ENCODE peak calls at places on chromosomes 16 and 17, in six cellular contexts. Y is brain microvascular endothelial cell, O is endodermal cell, D is AG09309, M is NCI-H524, V is RCC 7860. R is an unnamed sample.

GRCh38 chr17:19651461-19652238 is 3.1 kb downstream of the ALDH3A2 start:
- DNase-seq in Y (no peak), O (no peak), D (no peak), M (no peak), V (no peak), R (no peak)

GRCh38 chr17:27473190-27473747 is 17.0 kb downstream of the KSR1 start:
- DNase-seq in Y (no peak), O (no peak), D (no peak), M (no peak), V (no peak), R (no peak)

GRCh38 chr17:8079291-8080207 is 8.0 kb downstream of the ALOX12B start:
- DNase-seq in Y (peak), O (peak), D (no peak), M (peak), V (peak), R (peak)

GRCh38 chr17:50165867-50166517 is at the start of gene SGCA:
- DNase-seq in Y (no peak), O (no peak), D (no peak), M (no peak), V (no peak), R (no peak)

GRCh38 chr17:48113201-48113676 is 5.7 kb downstream of the SNX11 start:
- DNase-seq in Y (no peak), O (no peak), D (no peak), M (no peak), V (no peak), R (no peak)

GRCh38 chr16:82995927-82996441 is 369.2 kb downstream of the CDH13 start:
- DNase-seq in Y (peak), O (no peak), D (peak), M (no peak), V (peak), R (no peak)

GRCh38 chr16:2751577-2752034 is 832 bp upstream of the SRRM2 start:
- DNase-seq in Y (no peak), O (peak), D (no peak), M (peak), V (no peak), R (peak)

GRCh38 chr16:66927012-66927436 is 1.7 kb upstream of the RRAD start:
- DNase-seq in Y (peak), O (peak), D (peak), M (no peak), V (peak), R (no peak)

GRCh38 chr17:298791-299450 is 53.7 kb downstream of the RPH3AL start:
- DNase-seq in Y (peak), O (no peak), D (no peak), M (no peak), V (no peak), R (no peak)

GRCh38 chr16:79811541-79811940 is 211.0 kb upstream of the MAF start:
- DNase-seq in Y (peak), O (no peak), D (no peak), M (no peak), V (peak), R (no peak)

GRCh38 chr17:58410714-58411407 is 6.5 kb downstream of the RNF43 start:
- DNase-seq in Y (no peak), O (no peak), D (no peak), M (no peak), V (no peak), R (no peak)

GRCh38 chr17:34386925-34387550 is 24.0 kb upstream of the CCL1 start:
- DNase-seq in Y (no peak), O (peak), D (peak), M (no peak), V (no peak), R (no peak)

GRCh38 chr17:48241131-48241591 is 133.6 kb downstream of the SNX11 start:
- DNase-seq in Y (peak), O (peak), D (no peak), M (no peak), V (peak), R (no peak)

GRCh38 chr16:89898201-89898967 is 20.3 kb upstream of the MC1R start:
- DNase-seq in Y (no peak), O (no peak), D (no peak), M (no peak), V (no peak), R (no peak)

GRCh38 chr17:61926831-61927210 is 961 bp downstream of the INTS2 start:
- DNase-seq in Y (no peak), O (no peak), D (no peak), M (no peak), V (no peak), R (no peak)

GRCh38 chr17:40548982-40549680 is 16.1 kb downstream of the CCR7 start:
- DNase-seq in Y (peak), O (peak), D (no peak), M (no peak), V (peak), R (peak)

GRCh38 chr17:2023692-2024571 is 1.2 kb downstream of the RTN4RL1 start:
- DNase-seq in Y (no peak), O (peak), D (no peak), M (peak), V (no peak), R (peak)

GRCh38 chr16:81738831-81739496 is 40.1 kb upstream of the PLCG2 start:
- DNase-seq in Y (no peak), O (no peak), D (no peak), M (peak), V (no peak), R (no peak)